ENCODE peak calls at places on chromosomes 1 and 21, in six cellular contexts. I is substantia nigra, C is upper lobe of right lung, A is left ventricle myocardium inferior, O is fibroblast of lung, L is mammary epithelial cell. H is an unnamed sample.

GRCh38 chr1:16226495-16227179 is 10.3 kb downstream of the CPLANE2 start:
- DNase-seq in I (peak; percentile 32), C (peak; percentile 94), A (peak; percentile 62), O (no peak), L (no peak), H (no peak)

GRCh38 chr1:42035205-42035829 is 116.6 kb upstream of the HIVEP3 start:
- DNase-seq in I (peak; percentile 91), C (peak; percentile 81), A (peak; percentile 63), O (peak; percentile 56), L (peak; percentile 61), H (no peak)

GRCh38 chr1:95095833-95096217 is 21.3 kb upstream of the TLCD4 start:
- DNase-seq in I (no peak), C (no peak), A (no peak), O (no peak), L (no peak), H (no peak)

GRCh38 chr1:35029756-35030155 is 2.0 kb downstream of the ZMYM6 start:
- DNase-seq in I (no peak), C (no peak), A (no peak), O (no peak), L (no peak), H (no peak)

GRCh38 chr1:211648336-211648735 is 27.1 kb downstream of the NEK2 start:
- DNase-seq in I (no peak), C (no peak), A (no peak), O (peak; percentile 59), L (peak; percentile 80), H (no peak)

GRCh38 chr1:234617986-234618725 is 8.2 kb upstream of the IRF2BP2 start:
- DNase-seq in I (no peak), C (no peak), A (no peak), O (peak; percentile 93), L (peak; percentile 75), H (no peak)

GRCh38 chr1:233629305-233629935 is 15.5 kb downstream of the KCNK1 start:
- DNase-seq in I (peak; percentile 29), C (no peak), A (no peak), O (no peak), L (no peak), H (no peak)

GRCh38 chr1:53048960-53049573 is 12.9 kb upstream of the PODN start:
- DNase-seq in I (peak; percentile 20), C (no peak), A (no peak), O (no peak), L (no peak), H (no peak)

GRCh38 chr1:61472876-61473275 is 252.1 kb downstream of the TM2D1 start:
- DNase-seq in I (no peak), C (no peak), A (no peak), O (peak; percentile 35), L (peak; percentile 62), H (no peak)

GRCh38 chr1:19384772-19385187 is 72.7 kb downstream of the SLC66A1 start:
- DNase-seq in I (no peak), C (no peak), A (no peak), O (no peak), L (no peak), H (no peak)

GRCh38 chr1:208314431-208314830 is 70.2 kb upstream of the PLXNA2 start:
- DNase-seq in I (no peak), C (no peak), A (no peak), O (no peak), L (no peak), H (no peak)

GRCh38 chr1:20386682-20387081 is 96.0 kb downstream of the VWA5B1 start:
- DNase-seq in I (peak; percentile 62), C (no peak), A (no peak), O (no peak), L (no peak), H (no peak)

GRCh38 chr1:7408771-7409150 is 362.3 kb upstream of the VAMP3 start:
- DNase-seq in I (no peak), C (peak; percentile 51), A (no peak), O (no peak), L (no peak), H (no peak)

GRCh38 chr1:233389867-233390266 is 62.3 kb downstream of the MAP3K21 start:
- DNase-seq in I (no peak), C (no peak), A (no peak), O (no peak), L (no peak), H (no peak)

GRCh38 chr1:184753608-184754478 is 815 bp downstream of the EDEM3 start:
- DNase-seq in I (peak; percentile 54), C (peak; percentile 81), A (peak; percentile 39), O (peak; percentile 43), L (peak; percentile 12), H (no peak)

GRCh38 chr21:23664193-23664694 is 1943.0 kb downstream of the MRPL39 start:
- DNase-seq in I (no peak), C (no peak), A (no peak), O (no peak), L (no peak), H (no peak)

GRCh38 chr1:68590473-68590872 is 93.6 kb upstream of the DEPDC1 start:
- DNase-seq in I (no peak), C (no peak), A (no peak), O (no peak), L (peak; percentile 16), H (no peak)

GRCh38 chr1:18632711-18633427 is 2.2 kb downstream of the PAX7 start:
- DNase-seq in I (no peak), C (peak; percentile 88), A (no peak), O (no peak), L (no peak), H (no peak)

GRCh38 chr1:58524353-58524945 is 22.1 kb downstream of the OMA1 start:
- DNase-seq in I (no peak), C (no peak), A (no peak), O (no peak), L (no peak), H (no peak)

GRCh38 chr1:108758782-108759181 is 12.3 kb downstream of the STXBP3 start:
- DNase-seq in I (no peak), C (no peak), A (no peak), O (no peak), L (no peak), H (no peak)

GRCh38 chr1:61993331-61993961 is 201.2 kb upstream of the L1TD1 start:
- DNase-seq in I (no peak), C (no peak), A (no peak), O (peak; percentile 23), L (peak; percentile 99), H (peak; percentile 94)

GRCh38 chr1:50368179-50369007 is 54.9 kb downstream of the DMRTA2 start:
- DNase-seq in I (peak; percentile 21), C (no peak), A (no peak), O (no peak), L (peak; percentile 21), H (no peak)

GRCh38 chr1:95561244-95561840 is 327.3 kb downstream of the RWDD3 start:
- DNase-seq in I (no peak), C (no peak), A (no peak), O (no peak), L (no peak), H (no peak)

DNA sequence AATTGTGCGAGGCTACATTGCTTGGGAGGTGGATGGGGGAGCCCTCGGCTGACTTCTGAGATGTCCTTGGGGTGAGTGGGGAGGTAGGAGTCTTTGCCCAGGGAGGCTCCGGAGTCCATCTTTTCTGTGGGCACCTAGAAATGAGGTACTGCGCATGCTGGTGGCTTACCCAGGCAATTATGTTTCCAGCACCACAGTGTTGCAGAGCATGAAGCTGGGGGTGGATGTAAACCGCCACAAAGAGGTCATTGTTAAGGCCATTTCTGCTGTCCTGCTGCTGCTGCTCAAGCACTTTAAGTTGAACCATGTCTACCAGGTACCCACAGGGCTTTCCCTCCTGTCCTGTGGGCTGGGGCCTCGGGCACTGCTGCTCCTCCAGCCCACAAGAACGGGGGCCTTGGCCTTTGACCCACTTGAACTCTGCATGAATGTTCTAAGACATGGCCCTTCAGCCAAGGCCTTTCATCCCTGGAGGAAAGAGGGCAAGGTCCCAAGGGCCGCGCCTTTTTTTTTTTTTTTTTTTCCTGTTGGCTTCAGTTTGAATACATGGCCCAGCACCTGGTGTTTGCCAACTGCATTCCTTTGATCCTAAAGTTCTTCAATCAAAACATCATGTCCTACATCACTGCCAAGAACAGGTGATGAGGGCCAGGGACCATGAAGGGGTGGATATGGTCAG is 14.6 kb downstream of the STRIP1 start:
- DNase-seq in I (peak; percentile 34), C (no peak), A (no peak), O (no peak), L (no peak), H (no peak)
- H3K27ac ChIP-seq in I (peak overlapping the region; percentile 30), C (no peak overlapping the region), A (peak overlapping the region; percentile 69), O (no peak overlapping the region), L (no peak overlapping the region), H (no peak overlapping the region)

GRCh38 chr1:154352245-154352580 is 26.9 kb downstream of the ATP8B2 start:
- DNase-seq in I (no peak), C (no peak), A (no peak), O (no peak), L (no peak), H (no peak)

GRCh38 chr1:154352581-154353459 is 27.5 kb downstream of the ATP8B2 start:
- DNase-seq in I (peak; percentile 31), C (peak; percentile 83), A (peak; percentile 44), O (peak; percentile 59), L (peak; percentile 9), H (no peak)

GRCh38 chr1:154350383-154350782 is 25.1 kb downstream of the ATP8B2 start:
- DNase-seq in I (no peak), C (no peak), A (no peak), O (no peak), L (no peak), H (no peak)

GRCh38 chr1:154353460-154353904 is 28.2 kb downstream of the ATP8B2 start:
- DNase-seq in I (no peak), C (no peak), A (no peak), O (peak; percentile 42), L (peak; percentile 28), H (no peak)

GRCh38 chr1:154351363-154352068 is 26.2 kb downstream of the ATP8B2 start:
- DNase-seq in I (no peak), C (no peak), A (no peak), O (no peak), L (no peak), H (no peak)
- H3K27ac ChIP-seq in I (no peak overlapping the region), C (no peak overlapping the region), A (no peak overlapping the region), O (no peak overlapping the region), L (no peak overlapping the region), H (no peak overlapping the region)

DNA sequence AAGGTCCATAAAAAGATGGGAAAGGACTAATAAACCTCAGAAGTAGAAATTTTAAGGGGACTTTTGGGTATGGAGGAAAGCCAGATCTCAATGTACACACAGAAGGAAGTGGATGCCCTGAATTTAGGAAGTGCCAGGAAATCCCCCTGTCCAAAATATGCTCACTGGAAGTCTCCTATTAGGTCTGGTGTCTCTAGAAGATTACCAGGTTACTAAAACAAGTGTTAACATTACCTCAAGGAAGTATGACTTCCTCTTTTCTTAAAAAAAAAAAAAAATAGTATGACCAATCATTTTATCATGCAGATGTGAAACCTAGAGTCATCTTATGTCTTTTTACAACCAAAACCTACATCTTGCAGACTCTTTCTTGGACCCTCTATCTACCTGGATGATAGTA is 30.7 kb downstream of the CD58 start:
- DNase-seq in I (no peak), C (no peak), A (no peak), O (no peak), L (no peak), H (no peak)
- H3K27ac ChIP-seq in I (no peak overlapping the region), C (no peak overlapping the region), A (no peak overlapping the region), O (no peak overlapping the region), L (no peak overlapping the region), H (peak overlapping the region; percentile 25)

DNA sequence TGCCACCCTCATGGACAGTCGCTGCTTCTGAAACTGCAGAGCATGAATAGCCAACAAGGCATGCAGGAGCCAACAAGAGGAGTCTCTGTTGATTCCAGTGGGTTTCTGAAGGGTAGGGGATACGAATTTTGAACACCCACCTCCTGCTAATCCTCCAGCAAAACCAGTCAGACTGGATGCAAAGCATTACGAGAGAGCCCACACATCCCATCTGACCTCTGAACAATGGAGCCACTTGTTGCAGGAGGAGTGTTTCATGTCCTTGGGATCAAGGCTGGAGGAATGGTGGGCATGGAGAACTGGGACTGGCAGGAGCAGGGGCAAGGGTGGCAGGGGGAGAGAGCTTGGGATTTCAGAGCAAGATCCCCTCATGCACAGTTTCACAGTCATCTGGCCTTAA is 1.6 kb downstream of the VTCN1 start:
- DNase-seq in I (no peak), C (no peak), A (no peak), O (no peak), L (no peak), H (no peak)
- H3K27ac ChIP-seq in I (no peak overlapping the region), C (no peak overlapping the region), A (no peak overlapping the region), O (no peak overlapping the region), L (no peak overlapping the region), H (no peak overlapping the region)